ENCODE peak calls at places on chromosome 19, in seven cellular contexts. C is MV-4-11; Q is NCI-H460; T is RPMI7951; S is effector memory CD8-positive, alpha-beta T cell; O is AG09319; F is D341Med. U is an unnamed sample.
A peak's percentile ranks its signal among the peaks of the same experiment; 100 is the strongest.

GRCh38 chr19:18292810-18293641 is 11.6 kb upstream of the JUND start:
- DNase-seq in S (no peak), Q (peak; percentile 64), C (peak; percentile 91), F (peak; percentile 91), O (no peak), T (peak; percentile 77), U (peak; percentile 57)

GRCh38 chr19:54021932-54022331 is 30.5 kb downstream of the CACNG6 start:
- DNase-seq in C (no peak), O (no peak), F (no peak), S (no peak), Q (no peak), T (no peak), U (no peak)

GRCh38 chr19:40803857-40804782 is 5.1 kb downstream of the EGLN2 start:
- DNase-seq in T (no peak), Q (no peak), O (no peak), C (no peak), F (no peak), S (peak; percentile 73), U (no peak)

GRCh38 chr19:38713227-38713649 is 31.0 kb downstream of the CAPN12 start:
- DNase-seq in S (no peak), F (no peak), C (no peak), O (no peak), Q (no peak), T (no peak), U (peak; percentile 86)

GRCh38 chr19:2577722-2578335 is 101.9 kb downstream of the GADD45B start:
- DNase-seq in S (no peak), Q (no peak), O (no peak), T (no peak), F (no peak), C (no peak), U (no peak)

GRCh38 chr19:50750010-50750409 is 20.3 kb upstream of the GPR32 start:
- DNase-seq in O (no peak), F (no peak), Q (no peak), S (no peak), C (no peak), T (no peak), U (no peak)

GRCh38 chr19:50909240-50910070 is 1.7 kb downstream of the KLK4 start:
- DNase-seq in F (peak; percentile 72), T (peak; percentile 61), S (no peak), Q (peak; percentile 43), O (no peak), C (peak; percentile 39), U (no peak)

GRCh38 chr19:19137556-19138109 is 645 bp downstream of the TMEM161A start:
- DNase-seq in S (no peak), C (no peak), T (no peak), F (no peak), Q (no peak), O (no peak), U (no peak)

GRCh38 chr19:38173324-38174041 is 50.5 kb downstream of the DPF1 start:
- DNase-seq in F (no peak), Q (no peak), T (no peak), O (peak; percentile 14), S (no peak), C (no peak), U (no peak)

GRCh38 chr19:35302446-35302845 is 10.5 kb downstream of the MAG start:
- DNase-seq in Q (no peak), T (no peak), O (no peak), S (no peak), C (no peak), F (no peak), U (no peak)

GRCh38 chr19:54030895-54031586 is 32.7 kb downstream of the VSTM1 start:
- DNase-seq in O (no peak), S (no peak), T (peak; percentile 60), C (no peak), F (no peak), Q (no peak), U (no peak)

GRCh38 chr19:510606-511100 is 3.4 kb downstream of the TPGS1 start:
- DNase-seq in F (peak; percentile 89), O (no peak), S (peak; percentile 94), C (peak; percentile 96), Q (peak; percentile 72), T (peak; percentile 71), U (peak; percentile 80)

GRCh38 chr19:18109363-18109730 is 11.8 kb downstream of the MAST3 start:
- DNase-seq in S (no peak), F (no peak), T (no peak), O (no peak), Q (no peak), C (no peak), U (no peak)

GRCh38 chr19:6800991-6801396 is 28.5 kb downstream of the VAV1 start:
- DNase-seq in F (no peak), C (peak; percentile 48), T (peak; percentile 39), Q (peak; percentile 95), S (no peak), O (no peak), U (peak; percentile 4)

GRCh38 chr19:48355555-48355954 is 8.2 kb downstream of the TMEM143 start:
- DNase-seq in C (no peak), F (no peak), Q (no peak), O (no peak), S (no peak), T (no peak), U (no peak)

GRCh38 chr19:43768273-43769050 is 12.3 kb downstream of the KCNN4 start:
- DNase-seq in T (no peak), C (peak; percentile 87), F (no peak), Q (no peak), O (no peak), S (no peak), U (no peak)

GRCh38 chr19:50724522-50725217 is 1.5 kb downstream of the CLEC11A start:
- DNase-seq in C (peak; percentile 99), F (peak; percentile 98), Q (peak; percentile 99), T (peak; percentile 98), O (peak; percentile 99), S (peak; percentile 55), U (peak; percentile 99)

GRCh38 chr19:57027360-57027759 is 92.4 kb upstream of the USP29 start:
- DNase-seq in T (no peak), F (no peak), C (no peak), S (no peak), Q (no peak), O (no peak), U (no peak)

U was measured in fibroblast of the conjunctiva.